ENCODE peak calls at places on chromosomes 3 and 15, in eight cellular contexts. M is Panc1, N is lung, A is kidney epithelial cell, S is gastrocnemius medialis, Y is stomach, J is iPS DF 6.9, B is neural progenitor cell. U is an unnamed sample.

GRCh38 chr3:181252626-181253025 is 263.1 kb upstream of the DNAJC19 start:
- DNase-seq in M (no peak), N (no peak), A (no peak), S (no peak), Y (no peak), J (no peak), B (no peak), U (no peak)

GRCh38 chr3:45807133-45807532 is 10.8 kb upstream of the SLC6A20 start:
- DNase-seq in M (no peak), N (no peak), A (no peak), S (no peak), Y (no peak), J (no peak), B (no peak), U (no peak)

GRCh38 chr15:71342658-71343057 is 227.4 kb downstream of the THSD4 start:
- DNase-seq in M (no peak), N (no peak), A (no peak), S (no peak), Y (no peak), J (no peak), B (no peak), U (no peak)

GRCh38 chr3:145953316-145953715 is 207.7 kb downstream of the PLOD2 start:
- DNase-seq in M (no peak), N (no peak), A (no peak), S (no peak), Y (no peak), J (no peak), B (no peak), U (no peak)

GRCh38 chr3:183159319-183159718 is 3.2 kb downstream of the LAMP3 start:
- DNase-seq in M (no peak), N (no peak), A (no peak), S (no peak), Y (no peak), J (no peak), B (no peak), U (no peak)

GRCh38 chr15:101122806-101123205 is 129.0 kb downstream of the CHSY1 start:
- DNase-seq in M (no peak), N (no peak), A (no peak), S (no peak), Y (no peak), J (no peak), B (no peak), U (no peak)

GRCh38 chr3:11563159-11563558 is 80.6 kb downstream of the VGLL4 start:
- DNase-seq in M (no peak), N (no peak), A (no peak), S (no peak), Y (no peak), J (no peak), B (no peak), U (no peak)

GRCh38 chr3:10771486-10772225 is 44.4 kb upstream of the SLC6A11 start:
- DNase-seq in M (no peak), N (no peak), A (no peak), S (no peak), Y (no peak), J (no peak), B (no peak), U (peak)

GRCh38 chr15:92614301-92614700 is 41.3 kb downstream of the FAM174B start:
- DNase-seq in M (no peak), N (no peak), A (no peak), S (no peak), Y (peak), J (no peak), B (no peak), U (peak)

GRCh38 chr3:113277414-113277813 is 66.1 kb downstream of the BOC start:
- DNase-seq in M (no peak), N (no peak), A (no peak), S (no peak), Y (no peak), J (no peak), B (no peak), U (no peak)

GRCh38 chr3:111715911-111716523 is 120.9 kb upstream of the ZBED2 start:
- DNase-seq in M (no peak), N (peak), A (no peak), S (no peak), Y (peak), J (no peak), B (peak), U (no peak)

GRCh38 chr3:16060358-16060852 is 114.1 kb upstream of the GALNT15 start:
- DNase-seq in M (peak), N (peak), A (peak), S (peak), Y (no peak), J (peak), B (no peak), U (peak)

GRCh38 chr15:29268706-29269484 is 727 bp downstream of the NSMCE3 start:
- DNase-seq in M (no peak), N (no peak), A (no peak), S (no peak), Y (no peak), J (no peak), B (peak), U (peak)

GRCh38 chr3:177618873-177619771 is 421.8 kb upstream of the TBL1XR1 start:
- DNase-seq in M (no peak), N (no peak), A (no peak), S (no peak), Y (no peak), J (no peak), B (no peak), U (no peak)

GRCh38 chr15:57220220-57220619 is 156.1 kb upstream of the CGNL1 start:
- DNase-seq in M (no peak), N (no peak), A (no peak), S (no peak), Y (no peak), J (no peak), B (no peak), U (no peak)

GRCh38 chr3:48429416-48430358 is at the start of gene PLXNB1:
- DNase-seq in M (no peak), N (peak), A (no peak), S (no peak), Y (peak), J (peak), B (peak), U (peak)

GRCh38 chr3:152309535-152310317 is 41.0 kb downstream of the MBNL1 start:
- DNase-seq in M (no peak), N (no peak), A (no peak), S (no peak), Y (no peak), J (no peak), B (no peak), U (no peak)
- H3K4me3 ChIP-seq in M (no peak), N (no peak), A (no peak), S (peak), Y (no peak), J (no peak), B (no peak), U (no peak)

DNA sequence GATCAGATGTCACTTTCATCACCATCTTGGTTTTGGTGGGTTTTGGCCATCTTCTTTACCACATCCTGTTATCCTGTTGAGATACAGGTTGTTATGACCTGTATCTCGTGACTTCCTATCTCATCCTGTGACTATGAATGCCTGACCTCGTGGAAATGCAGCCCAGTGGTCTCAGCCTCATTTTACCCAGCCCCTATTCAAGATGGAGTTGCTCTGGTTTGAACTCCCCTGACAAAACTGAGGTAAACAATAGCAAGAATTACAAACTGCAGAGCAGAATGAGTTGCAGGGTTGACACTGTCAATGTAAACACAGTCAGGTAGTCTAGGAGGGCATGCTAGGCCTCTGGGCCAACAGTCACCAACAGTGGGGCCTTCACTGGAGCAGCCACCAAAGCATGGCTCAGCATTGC is 10.1 kb upstream of the GPR160 start:
- DNase-seq in M (no peak), N (no peak), A (no peak), S (no peak), Y (no peak), J (no peak), B (no peak), U (no peak)
- H3K4me3 ChIP-seq in M (no peak), N (no peak), A (no peak), S (no peak), Y (no peak), J (no peak), B (no peak), U (no peak)

GRCh38 chr3:61537366-61537765 is 24.0 kb upstream of the PTPRG start:
- DNase-seq in M (no peak), N (no peak), A (no peak), S (no peak), Y (no peak), J (no peak), B (no peak), U (no peak)
- H3K4me3 ChIP-seq in M (no peak), N (no peak), A (no peak), S (no peak), Y (no peak), J (no peak), B (no peak), U (no peak)

DNA sequence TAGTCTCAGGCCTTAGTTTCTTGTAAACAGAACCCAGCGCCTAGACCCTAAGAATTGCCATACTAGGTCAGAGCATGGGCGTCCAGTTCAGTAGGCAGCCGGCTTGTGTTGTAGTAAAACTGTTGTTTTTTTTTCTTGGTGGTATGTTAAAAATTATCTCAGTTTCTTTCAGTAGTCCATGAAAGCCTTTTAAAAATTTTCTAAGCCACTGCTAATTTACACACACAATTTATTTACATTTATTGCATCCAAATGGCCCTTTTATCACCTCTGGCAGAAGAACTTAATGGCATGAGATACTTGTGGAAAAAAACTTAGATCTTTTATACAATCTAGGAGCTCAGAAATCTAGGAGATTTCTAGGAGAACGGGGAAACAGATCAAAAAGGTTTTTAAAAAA is 1.3 kb downstream of the PPP2R3A start:
- DNase-seq in M (no peak), N (no peak), A (no peak), S (no peak), Y (no peak), J (no peak), B (no peak), U (no peak)
- H3K4me3 ChIP-seq in M (peak), N (no peak), A (peak), S (peak), Y (peak), J (peak), B (peak), U (no peak)

DNA sequence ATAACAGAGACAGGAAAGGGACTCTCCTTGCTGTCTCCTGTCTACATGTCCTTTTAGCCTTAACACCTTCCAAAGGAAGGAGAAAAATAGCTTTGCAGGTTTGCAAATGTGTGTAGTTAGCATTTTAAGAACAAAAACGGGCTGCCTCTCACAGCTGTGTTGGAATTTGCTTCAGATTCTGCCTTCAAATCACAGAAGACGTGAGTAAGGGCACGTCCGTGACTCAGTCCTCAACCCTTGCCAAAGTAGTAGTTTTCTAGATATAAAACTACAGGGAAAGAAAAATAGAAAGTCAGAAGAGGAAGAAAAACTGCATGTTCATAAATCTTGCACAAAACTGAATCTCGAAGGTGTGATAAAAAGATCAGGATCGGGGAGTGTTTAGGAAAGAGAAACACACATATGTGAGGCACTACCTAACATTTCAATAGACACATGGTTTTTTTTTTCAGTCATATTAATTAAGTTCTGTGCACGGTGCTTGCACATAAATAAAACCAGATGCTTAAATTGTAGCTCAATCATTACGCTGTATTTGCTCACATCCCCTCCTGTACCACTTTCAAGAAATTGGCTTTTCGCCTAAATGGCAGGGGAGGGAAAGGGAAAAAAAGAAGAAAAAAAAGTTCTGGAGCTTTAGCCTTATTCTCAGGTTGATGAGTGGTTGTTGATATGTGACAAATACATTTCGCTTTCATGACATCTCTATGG is 71.7 kb downstream of the P3H2 start:
- DNase-seq in M (no peak), N (no peak), A (peak), S (no peak), Y (no peak), J (no peak), B (no peak), U (no peak)
- H3K4me3 ChIP-seq in M (no peak), N (no peak), A (peak), S (no peak), Y (no peak), J (no peak), B (no peak), U (no peak)